ENCODE peak calls at places on chromosomes 3 and 15, in ten cellular contexts. E is AG04450, C is neural progenitor cell, M is GM12865, W is heart left ventricle, K is A549, A is heart right ventricle, P is breast epithelium, H is body of pancreas, J is fibroblast of lung. I is an unnamed sample.

GRCh38 chr3:128376516-128376915 is 90.2 kb downstream of the DNAJB8 start:
- DNase-seq in W (no peak), P (no peak), E (no peak), H (no peak), C (no peak), M (no peak), K (no peak), J (no peak), A (no peak), I (no peak)

GRCh38 chr15:76340198-76340801 is 3.7 kb downstream of the ISL2 start:
- DNase-seq in K (no peak), W (no peak), E (no peak), H (peak; percentile 20), C (peak; percentile 78), J (peak; percentile 25), A (peak; percentile 23), M (peak; percentile 55), P (no peak), I (no peak)

GRCh38 chr15:41254560-41254959 is 23.5 kb downstream of the CHP1 start:
- DNase-seq in E (no peak), W (no peak), K (no peak), M (no peak), A (no peak), C (no peak), H (no peak), P (no peak), J (no peak), I (no peak)

GRCh38 chr3:142019794-142020320 is 129.5 kb downstream of the TFDP2 start:
- DNase-seq in C (no peak), J (peak; percentile 40), P (no peak), E (no peak), A (no peak), W (no peak), H (no peak), M (peak; percentile 40), K (no peak), I (peak; percentile 4)

GRCh38 chr3:108189477-108189876 is 32.7 kb downstream of the IFT57 start:
- DNase-seq in P (no peak), W (no peak), K (no peak), M (no peak), H (no peak), E (no peak), J (no peak), A (no peak), C (no peak), I (no peak)

GRCh38 chr3:36843065-36844051 is 79.0 kb upstream of the DCLK3 start:
- DNase-seq in W (no peak), E (no peak), C (peak; percentile 65), M (peak; percentile 38), H (no peak), K (peak; percentile 13), P (no peak), J (peak; percentile 19), A (no peak), I (peak; percentile 56)

GRCh38 chr3:171186383-171186782 is 159.9 kb upstream of the SLC2A2 start:
- DNase-seq in P (no peak), M (no peak), W (no peak), H (no peak), A (no peak), K (no peak), E (no peak), C (no peak), J (peak; percentile 40), I (no peak)

GRCh38 chr3:126100688-126101301 is 16.9 kb upstream of the SLC41A3 start:
- DNase-seq in K (no peak), E (peak; percentile 59), A (no peak), P (no peak), C (no peak), J (peak; percentile 86), M (peak; percentile 55), H (no peak), W (no peak), I (no peak)

GRCh38 chr15:78977091-78977571 is 32.3 kb upstream of the CTSH start:
- DNase-seq in K (no peak), M (peak; percentile 92), J (no peak), C (no peak), E (no peak), H (peak; percentile 16), W (no peak), A (no peak), P (no peak), I (no peak)

GRCh38 chr3:150144309-150144708 is 173.6 kb upstream of the PFN2 start:
- DNase-seq in E (no peak), H (no peak), C (no peak), J (no peak), W (no peak), A (no peak), P (no peak), K (no peak), M (no peak), I (no peak)

DNA sequence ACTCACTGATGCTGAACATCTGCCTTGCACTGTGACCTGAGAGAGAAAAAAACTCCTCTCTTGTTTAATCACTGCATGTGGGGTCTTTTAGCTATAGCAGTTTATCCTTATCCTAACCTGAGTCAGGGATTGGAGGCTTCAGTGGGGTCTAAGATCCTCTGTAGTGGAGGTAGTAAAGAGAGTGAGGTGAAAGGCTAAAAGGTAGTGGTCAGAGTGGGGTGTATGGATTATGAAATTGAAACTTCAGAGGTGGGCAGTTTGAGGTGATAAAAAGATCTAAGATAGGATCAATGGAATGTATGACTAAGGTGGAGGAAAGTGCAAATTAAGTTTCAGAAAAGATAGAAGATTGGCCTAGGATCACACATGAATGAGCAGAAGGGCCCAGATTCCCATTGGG is 36.5 kb downstream of the DET1 start:
- DNase-seq in K (no peak), W (no peak), M (no peak), P (no peak), A (no peak), E (no peak), J (no peak), H (no peak), C (no peak), I (no peak)
- H3K4me3 ChIP-seq in K (no peak overlapping the region), W (no peak overlapping the region), M (no peak overlapping the region), P (no peak overlapping the region), A (no peak overlapping the region), E (no peak overlapping the region), J (no peak overlapping the region), H (no peak overlapping the region), C (no peak overlapping the region), I (no peak overlapping the region)

GRCh38 chr3:66812126-66812525 is 186.0 kb upstream of the KBTBD8 start:
- DNase-seq in A (no peak), J (peak; percentile 70), M (peak; percentile 23), C (no peak), H (no peak), W (no peak), K (no peak), P (no peak), E (no peak), I (peak; percentile 17)

GRCh38 chr3:66812741-66813140 is 185.4 kb upstream of the KBTBD8 start:
- DNase-seq in E (no peak), K (no peak), H (no peak), P (no peak), J (no peak), M (no peak), W (no peak), A (no peak), C (no peak), I (no peak)

GRCh38 chr3:66803706-66804496 is 194.2 kb upstream of the KBTBD8 start:
- DNase-seq in C (peak; percentile 19), J (no peak), A (no peak), K (no peak), H (no peak), E (no peak), P (no peak), M (no peak), W (no peak), I (no peak)

GRCh38 chr3:66809579-66809958 is 188.5 kb upstream of the KBTBD8 start:
- DNase-seq in J (no peak), E (no peak), W (no peak), H (peak; percentile 38), C (no peak), P (no peak), A (no peak), M (peak; percentile 15), K (no peak), I (no peak)

DNA sequence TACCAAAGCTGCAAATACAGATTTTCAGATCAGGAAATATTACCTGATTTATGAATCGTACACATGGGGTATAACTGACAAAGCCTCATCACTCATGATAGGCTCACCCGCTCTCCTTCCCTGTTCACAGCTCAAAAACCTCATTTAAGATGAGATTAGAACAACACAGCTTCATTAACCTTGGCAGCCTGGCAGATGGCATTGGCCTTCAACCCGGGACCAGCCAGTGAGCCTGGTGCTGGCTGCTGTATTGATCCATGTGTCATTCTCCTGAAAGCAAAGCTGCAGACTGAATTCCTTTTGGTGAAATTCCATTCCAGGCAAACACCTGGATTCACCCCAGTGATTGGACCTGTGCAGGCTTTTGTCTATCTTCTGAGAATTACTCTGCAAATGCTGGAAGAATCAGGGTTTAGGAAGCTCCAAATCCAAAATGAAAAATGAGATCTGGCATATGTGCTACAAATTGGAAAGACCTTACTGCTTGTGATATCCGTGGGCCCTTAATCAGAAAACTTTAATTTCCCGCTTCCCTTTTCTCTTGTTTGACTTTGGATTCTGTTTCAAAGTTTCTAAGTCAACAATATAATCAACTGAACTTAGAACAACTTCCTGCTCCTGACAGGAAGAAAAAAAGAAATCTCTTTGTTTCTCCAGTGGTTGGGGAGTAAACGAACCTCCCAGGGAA is 189.1 kb upstream of the KBTBD8 start:
- DNase-seq in M (no peak), P (no peak), J (no peak), K (no peak), W (no peak), A (no peak), H (peak; percentile 54), C (no peak), E (no peak), I (no peak)
- H3K4me3 ChIP-seq in M (no peak overlapping the region), P (no peak overlapping the region), J (no peak overlapping the region), K (no peak overlapping the region), W (no peak overlapping the region), A (no peak overlapping the region), H (no peak overlapping the region), C (no peak overlapping the region), E (no peak overlapping the region), I (no peak overlapping the region)

GRCh38 chr3:11638669-11639402 is 4.9 kb downstream of the VGLL4 start:
- DNase-seq in J (no peak), H (no peak), A (peak; percentile 34), P (peak; percentile 64), W (peak; percentile 47), E (no peak), M (no peak), C (peak; percentile 50), K (no peak), I (no peak)
- H3K4me3 ChIP-seq in J (peak overlapping the region; percentile 35), H (no peak overlapping the region), A (peak overlapping the region; percentile 1), P (peak overlapping the region; percentile 27), W (peak overlapping the region; percentile 45), E (peak overlapping the region; percentile 55), M (no peak overlapping the region), C (peak overlapping the region; percentile 12), K (no peak overlapping the region), I (peak overlapping the region; percentile 96)

DNA sequence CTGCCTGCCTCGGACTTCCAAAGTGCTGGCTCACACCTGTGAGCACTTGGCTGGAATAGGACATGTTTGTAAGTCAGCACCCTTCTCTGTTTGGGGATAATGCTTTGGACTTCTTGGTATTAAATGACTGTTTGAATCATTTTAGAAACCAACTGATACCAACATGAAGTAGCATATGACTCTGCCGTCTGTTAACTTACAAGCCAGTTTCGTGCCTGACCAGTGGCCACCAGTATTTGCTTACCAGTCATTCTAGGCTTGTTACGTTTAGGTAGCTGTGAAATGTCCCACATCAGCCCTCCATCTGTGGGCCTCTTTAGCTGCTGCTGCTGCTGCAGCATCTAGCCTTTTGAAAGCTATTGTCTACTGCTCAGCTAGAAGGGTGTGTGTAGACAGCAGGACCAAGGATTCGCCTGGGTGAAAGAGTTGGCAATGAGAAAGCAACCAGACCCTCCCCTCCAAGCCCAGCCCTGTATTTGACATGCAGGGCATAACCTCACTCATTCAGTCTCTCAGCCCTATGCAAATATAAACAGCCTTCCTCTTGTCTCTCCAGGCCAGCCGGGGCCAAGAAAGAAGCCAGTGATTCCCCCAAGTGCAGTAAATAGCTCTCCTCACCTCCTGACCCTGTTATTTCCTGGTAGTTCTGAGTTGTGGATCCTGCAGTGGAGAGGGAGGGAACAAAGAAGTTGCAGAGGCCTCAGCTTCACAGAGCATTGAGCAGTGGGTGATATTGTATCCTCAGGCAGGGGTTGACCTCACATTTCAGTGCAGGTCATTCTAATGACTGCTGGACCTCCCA is 51.0 kb downstream of the NKIRAS1 start:
- DNase-seq in E (no peak), C (peak; percentile 59), A (no peak), H (peak; percentile 13), K (no peak), P (no peak), J (peak; percentile 23), W (no peak), M (peak; percentile 84), I (peak; percentile 25)
- H3K4me3 ChIP-seq in E (no peak overlapping the region), C (peak overlapping the region; percentile 16), A (no peak overlapping the region), H (no peak overlapping the region), K (no peak overlapping the region), P (no peak overlapping the region), J (no peak overlapping the region), W (no peak overlapping the region), M (no peak overlapping the region), I (no peak overlapping the region)

I was measured in brain microvascular endothelial cell.